ENCODE peak calls at places on chromosomes 12 and 14, in five cellular contexts. A is HFFc6, Q is NCI-H524 treated with DMSO at 0.1 percent for 48 hours, L is adrenal gland, F is NCI-H1092. J is an unnamed sample.

GRCh38 chr12:1297206-1297605 is 297.2 kb downstream of the FBXL14 start:
- DNase-seq in A (peak), Q (no peak), L (no peak), F (no peak), J (peak)

GRCh38 chr12:104182621-104183378 is 32.8 kb upstream of the TXNRD1 start:
- DNase-seq in A (no peak), Q (no peak), L (peak), F (no peak), J (peak)

GRCh38 chr14:104361921-104362681 is 217.5 kb upstream of the C14orf180 start:
- DNase-seq in A (no peak), Q (no peak), L (no peak), F (no peak), J (no peak)

GRCh38 chr14:94823556-94824341 is 53.8 kb upstream of the GSC start:
- DNase-seq in A (no peak), Q (no peak), L (no peak), F (no peak), J (no peak)

GRCh38 chr12:31629756-31630732 is 29.4 kb upstream of the ETFBKMT start:
- DNase-seq in A (no peak), Q (no peak), L (peak), F (no peak), J (no peak)

GRCh38 chr12:104673294-104674062 is 216.7 kb downstream of the CHST11 start:
- DNase-seq in A (peak), Q (no peak), L (peak), F (no peak), J (no peak)

GRCh38 chr12:79402626-79403025 is 288.1 kb downstream of the PAWR start:
- DNase-seq in A (peak), Q (no peak), L (no peak), F (no peak), J (no peak)

GRCh38 chr12:95608252-95609033 is 57.2 kb upstream of the USP44 start:
- DNase-seq in A (peak), Q (no peak), L (no peak), F (peak), J (no peak)

GRCh38 chr12:92146497-92146828 is 817 bp upstream of the BTG1 start:
- DNase-seq in A (no peak), Q (no peak), L (no peak), F (no peak), J (no peak)

GRCh38 chr12:5022465-5023061 is 21.1 kb upstream of the KCNA5 start:
- DNase-seq in A (no peak), Q (no peak), L (peak), F (peak), J (peak)

GRCh38 chr14:99133563-99134332 is 138.2 kb downstream of the BCL11B start:
- DNase-seq in A (no peak), Q (no peak), L (peak), F (no peak), J (peak)

GRCh38 chr14:91875515-91876286 is 8.4 kb upstream of the TC2N start:
- DNase-seq in A (no peak), Q (no peak), L (no peak), F (no peak), J (no peak)

GRCh38 chr12:47945341-47945728 is 18.1 kb upstream of the TMEM106C start:
- DNase-seq in A (no peak), Q (no peak), L (no peak), F (no peak), J (no peak)

GRCh38 chr14:23284654-23285529 is 1.0 kb downstream of the HOMEZ start:
- DNase-seq in A (no peak), Q (no peak), L (no peak), F (no peak), J (no peak)

J was measured in trophoblast cell.